ENCODE peak calls at places on chromosomes 13 and 19, in six cellular contexts. J, L, F, Q, D and R are unnamed samples.

GRCh38 chr13:30147380-30147779 is 160.0 kb downstream of the KATNAL1 start:
- DNase-seq in J (no peak), L (no peak), F (no peak), Q (no peak), D (no peak), R (no peak)

GRCh38 chr19:10625762-10626138 is 397 bp downstream of the SLC44A2 start:
- DNase-seq in J (no peak), L (no peak), F (no peak), Q (no peak), D (no peak), R (no peak)

GRCh38 chr19:16585808-16586476 is 13.7 kb upstream of the SLC35E1 start:
- DNase-seq in J (no peak), L (no peak), F (no peak), Q (no peak), D (no peak), R (peak; percentile 98)

GRCh38 chr19:33734913-33735312 is 61.8 kb upstream of the KCTD15 start:
- DNase-seq in J (no peak), L (no peak), F (no peak), Q (no peak), D (no peak), R (no peak)

GRCh38 chr19:49896863-49897621 is at the start of gene IL4I1:
- DNase-seq in J (no peak), L (no peak), F (no peak), Q (no peak), D (peak; percentile 73), R (peak; percentile 96)

GRCh38 chr13:49020328-49020727 is 44.6 kb downstream of the FNDC3A start:
- DNase-seq in J (no peak), L (no peak), F (no peak), Q (no peak), D (no peak), R (no peak)

GRCh38 chr13:59458908-59459579 is 704.7 kb downstream of the DIAPH3 start:
- DNase-seq in J (no peak), L (no peak), F (no peak), Q (no peak), D (peak; percentile 91), R (no peak)

GRCh38 chr13:48066310-48066989 is 28.5 kb downstream of the MED4 start:
- DNase-seq in J (no peak), L (no peak), F (no peak), Q (no peak), D (no peak), R (peak; percentile 42)

GRCh38 chr13:41111454-41111853 is 21.1 kb downstream of the KBTBD6 start:
- DNase-seq in J (no peak), L (no peak), F (no peak), Q (no peak), D (no peak), R (no peak)

GRCh38 chr13:36862002-36862706 is 43.1 kb downstream of the RFXAP start:
- DNase-seq in J (no peak), L (no peak), F (no peak), Q (no peak), D (peak; percentile 67), R (no peak)

GRCh38 chr19:51364200-51365106 is 1.7 kb downstream of the ETFB start:
- DNase-seq in J (no peak), L (no peak), F (no peak), Q (no peak), D (no peak), R (no peak)

GRCh38 chr13:98741741-98742435 is 10.6 kb downstream of the SLC15A1 start:
- DNase-seq in J (no peak), L (no peak), F (no peak), Q (no peak), D (no peak), R (no peak)

GRCh38 chr13:91699863-91700262 is 301.4 kb downstream of the GPC5 start:
- DNase-seq in J (no peak), L (no peak), F (no peak), Q (no peak), D (no peak), R (no peak)

GRCh38 chr19:2277138-2277537 is 4.8 kb downstream of the PEAK3 start:
- DNase-seq in J (no peak), L (no peak), F (no peak), Q (no peak), D (no peak), R (no peak)

GRCh38 chr13:100363874-100364273 is 224.7 kb downstream of the GGACT start:
- DNase-seq in J (no peak), L (no peak), F (no peak), Q (no peak), D (peak; percentile 46), R (no peak)

GRCh38 chr19:54165222-54165621 is 5.7 kb upstream of the LENG1 start:
- DNase-seq in J (no peak), L (no peak), F (no peak), Q (no peak), D (no peak), R (no peak)

GRCh38 chr13:99085139-99085845 is 107.4 kb upstream of the DOCK9 start:
- DNase-seq in J (no peak), L (no peak), F (peak; percentile 67), Q (no peak), D (peak; percentile 34), R (no peak)

GRCh38 chr19:1590641-1591397 is 1.8 kb downstream of the MBD3 start:
- DNase-seq in J (no peak), L (no peak), F (no peak), Q (no peak), D (peak; percentile 23), R (no peak)

GRCh38 chr19:11624064-11624463 is 26.8 kb downstream of the ZNF627 start:
- DNase-seq in J (no peak), L (no peak), F (no peak), Q (no peak), D (no peak), R (no peak)

GRCh38 chr13:46369506-46370268 is 17.4 kb downstream of the RUBCNL start:
- DNase-seq in J (no peak), L (no peak), F (no peak), Q (no peak), D (no peak), R (no peak)

GRCh38 chr19:32594021-32594420 is 13.0 kb downstream of the PDCD5 start:
- DNase-seq in J (no peak), L (no peak), F (no peak), Q (no peak), D (no peak), R (no peak)

GRCh38 chr13:91280806-91281205 is 66.7 kb upstream of the MIR17HG start:
- DNase-seq in J (no peak), L (no peak), F (no peak), Q (no peak), D (peak; percentile 78), R (no peak)

GRCh38 chr13:110907301-110907700 is 7.6 kb downstream of the ANKRD10 start:
- DNase-seq in J (no peak), L (no peak), F (no peak), Q (no peak), D (no peak), R (no peak)

GRCh38 chr13:110910013-110910890 is 4.6 kb downstream of the ANKRD10 start:
- DNase-seq in J (no peak), L (no peak), F (no peak), Q (no peak), D (peak; percentile 13), R (no peak)

GRCh38 chr13:110904748-110905147 is 10.1 kb downstream of the ANKRD10 start:
- DNase-seq in J (no peak), L (no peak), F (no peak), Q (no peak), D (no peak), R (no peak)

GRCh38 chr13:110911880-110912279 is 3.0 kb downstream of the ANKRD10 start:
- DNase-seq in J (no peak), L (no peak), F (no peak), Q (no peak), D (no peak), R (no peak)

GRCh38 chr13:110907951-110908898 is 6.6 kb downstream of the ANKRD10 start:
- DNase-seq in J (peak; percentile 71), L (no peak), F (no peak), Q (no peak), D (peak; percentile 24), R (no peak)
- H3K4me1 ChIP-seq in J (peaks cover 71% of the 10 kb centered on the region), L (peaks cover 46% of the 10 kb centered on the region), F (peaks cover 83% of the 10 kb centered on the region), Q (peaks cover 73% of the 10 kb centered on the region), D (peaks cover 11% of the 10 kb centered on the region), R (peaks cover 9% of the 10 kb centered on the region)

GRCh38 chr19:55385236-55385748 is 440 bp upstream of the RPL28 start:
- DNase-seq in J (peak; percentile 97), L (peak; percentile 99), F (peak; percentile 99), Q (peak; percentile 98), D (peak; percentile 97), R (peak; percentile 88)
- TF ChIP-seq POLR2AphosphoS5 in J (no peak), L (no peak), F (peak; percentile 2), Q (no peak), D (no peak), R (no peak)

GRCh38 chr13:51240178-51240577 is 18.0 kb downstream of the FAM124A start:
- DNase-seq in J (no peak), L (no peak), F (no peak), Q (no peak), D (no peak), R (no peak)

GRCh38 chr13:51243832-51244231 is 21.6 kb downstream of the FAM124A start:
- DNase-seq in J (no peak), L (no peak), F (no peak), Q (peak; percentile 74), D (no peak), R (no peak)

GRCh38 chr13:51241720-51242119 is 19.5 kb downstream of the FAM124A start:
- DNase-seq in J (no peak), L (no peak), F (peak; percentile 91), Q (no peak), D (no peak), R (no peak)

GRCh38 chr13:51243227-51243626 is 21.0 kb downstream of the FAM124A start:
- DNase-seq in J (no peak), L (no peak), F (no peak), Q (peak; percentile 10), D (no peak), R (no peak)

GRCh38 chr13:51240888-51241475 is 18.8 kb downstream of the FAM124A start:
- DNase-seq in J (no peak), L (no peak), F (no peak), Q (no peak), D (no peak), R (no peak)
- H3K4me1 ChIP-seq in J (peaks cover 35% of the 10 kb centered on the region), L (no peaks in the 10 kb centered on the region), F (peaks cover 61% of the 10 kb centered on the region), Q (no peaks in the 10 kb centered on the region), D (peaks cover 1% of the 10 kb centered on the region), R (no peaks in the 10 kb centered on the region)

DNA sequence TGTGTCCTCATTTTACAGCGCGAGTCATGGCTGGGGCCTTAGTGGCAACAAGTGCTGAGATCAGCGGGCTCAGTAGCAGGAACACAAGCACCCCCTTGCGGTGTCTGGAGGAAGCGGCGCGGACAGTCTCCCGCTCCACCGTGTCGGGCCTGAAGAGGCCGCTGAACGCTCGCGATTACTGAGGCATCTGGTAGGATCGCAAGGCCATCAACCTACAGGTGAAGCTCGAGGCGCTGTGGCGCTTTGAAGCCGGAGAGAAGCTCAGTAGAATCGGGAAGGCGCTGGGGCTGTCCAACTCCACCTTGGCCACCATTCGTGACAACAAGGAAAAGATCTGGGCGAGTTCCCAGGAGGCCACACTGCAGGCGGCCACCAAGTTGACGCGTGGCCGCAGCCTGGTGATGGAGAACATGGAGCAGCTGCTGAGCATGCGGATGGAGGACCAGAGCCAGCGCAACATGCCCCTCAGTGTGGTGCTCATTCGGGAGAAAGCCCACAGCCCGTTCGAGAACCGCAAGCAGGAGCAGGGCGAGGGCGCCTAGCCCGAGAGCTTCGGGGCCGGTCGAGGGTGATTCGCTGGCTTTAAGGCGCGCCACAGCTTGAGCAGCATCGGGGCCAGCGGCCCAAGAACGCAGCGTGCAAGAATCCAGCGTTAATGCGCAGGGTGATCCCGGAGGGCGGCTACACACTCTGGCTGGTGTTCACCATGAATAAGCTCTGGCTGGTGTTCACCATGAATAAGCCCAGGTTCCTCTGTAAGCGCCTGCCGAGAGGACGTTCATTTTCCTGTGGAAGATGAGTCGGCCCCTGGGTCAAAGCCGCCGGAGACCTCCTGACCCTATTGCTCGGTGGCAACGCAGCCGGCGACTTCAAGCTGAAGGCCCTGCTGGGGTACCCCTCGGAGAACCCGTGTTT is 8.3 kb upstream of the MZF1 start:
- DNase-seq in J (peak; percentile 89), L (peak; percentile 85), F (peak; percentile 96), Q (peak; percentile 90), D (peak; percentile 91), R (no peak)
- TF ChIP-seq POLR2AphosphoS5 in J (peak; percentile 33), L (peak; percentile 53), F (peak; percentile 48), Q (peak; percentile 63), D (peak; percentile 31), R (no peak)